ENCODE peak calls at places on chromosomes 4 and X, in four cellular contexts. K is GM12878, D is HepG2, I is K562. Z is an unnamed sample.
A peak's percentile ranks its signal among the peaks of the same experiment; 100 is the strongest.

GRCh38 chr4:18980516-18981233 is 959.1 kb upstream of the LCORL start:
- DNase-seq in D (no peak), K (peak; percentile 19), I (no peak), Z (no peak)

GRCh38 chr4:153781717-153782416 is 7.0 kb downstream of the SFRP2 start:
- DNase-seq in D (no peak), I (no peak), K (no peak), Z (peak; percentile 38)

GRCh38 chr4:183960021-183960420 is 54.9 kb downstream of the STOX2 start:
- DNase-seq in D (no peak), K (no peak), I (peak; percentile 17), Z (peak; percentile 21)

GRCh38 chr4:155624478-155624877 is 42.2 kb upstream of the GUCY1A1 start:
- DNase-seq in D (no peak), I (no peak), K (no peak), Z (no peak)

GRCh38 chr4:31175242-31175910 is 455.2 kb downstream of the PCDH7 start:
- DNase-seq in I (no peak), D (no peak), K (no peak), Z (no peak)

GRCh38 chrX:132406106-132406505 is 82.7 kb downstream of the MBNL3 start:
- DNase-seq in D (no peak), I (no peak), K (no peak), Z (no peak)

GRCh38 chr4:160319221-160319867 is 1216.5 kb downstream of the RAPGEF2 start:
- DNase-seq in D (no peak), I (no peak), K (no peak), Z (no peak)

GRCh38 chr4:77797239-77797638 is 21.9 kb downstream of the CNOT6L start:
- DNase-seq in D (peak; percentile 30), I (no peak), K (no peak), Z (no peak)

GRCh38 chr4:13541176-13541604 is 3.1 kb downstream of the NKX3-2 start:
- DNase-seq in K (no peak), I (no peak), D (no peak), Z (no peak)

GRCh38 chr4:14178421-14178820 is 550.9 kb upstream of the BOD1L1 start:
- DNase-seq in K (peak; percentile 61), D (no peak), I (no peak), Z (no peak)

GRCh38 chrX:148723551-148723950 is 223.1 kb downstream of the AFF2 start:
- DNase-seq in K (no peak), D (no peak), I (no peak), Z (no peak)

GRCh38 chr4:188781655-188782054 is 642.4 kb downstream of the TRIML1 start:
- DNase-seq in D (peak; percentile 1), I (no peak), K (no peak), Z (peak; percentile 39)

GRCh38 chrX:40485973-40486372 is 94.8 kb upstream of the ATP6AP2 start:
- DNase-seq in K (no peak), I (no peak), D (no peak), Z (no peak)

GRCh38 chr4:30268370-30268769 is 451.8 kb upstream of the PCDH7 start:
- DNase-seq in D (no peak), I (no peak), K (no peak), Z (no peak)

GRCh38 chr4:139528377-139529005 is 27.5 kb downstream of the SETD7 start:
- DNase-seq in D (no peak), I (no peak), K (peak; percentile 11), Z (no peak)

GRCh38 chr4:24604558-24605214 is 20.3 kb upstream of the DHX15 start:
- DNase-seq in K (no peak), D (no peak), I (no peak), Z (no peak)

GRCh38 chrX:125709532-125709931 is 389.9 kb downstream of the TEX13C start:
- DNase-seq in D (no peak), I (no peak), K (no peak), Z (no peak)

GRCh38 chr4:7428261-7429068 is 6.3 kb downstream of the PSAPL1 start:
- DNase-seq in K (no peak), I (no peak), D (no peak), Z (peak; percentile 41)

GRCh38 chr4:88318751-88319350 is 34.5 kb upstream of the PPM1K start:
- DNase-seq in D (no peak), I (no peak), K (no peak), Z (no peak)

GRCh38 chrX:75337525-75337924 is 63.6 kb downstream of the UPRT start:
- DNase-seq in K (no peak), D (no peak), I (no peak), Z (no peak)

GRCh38 chrX:1205681-1206611 is 6.5 kb downstream of the CRLF2 start:
- DNase-seq in I (no peak), K (no peak), D (no peak), Z (no peak)

GRCh38 chrX:17411189-17411588 is 36.2 kb downstream of the NHS start:
- DNase-seq in I (no peak), K (no peak), D (no peak), Z (no peak)

GRCh38 chr4:75289843-75290616 is 224.2 kb downstream of the RCHY1 start:
- DNase-seq in K (peak; percentile 23), D (peak; percentile 20), I (no peak), Z (peak; percentile 53)

GRCh38 chrX:24243692-24244091 is 70.2 kb downstream of the SUPT20HL2 start:
- DNase-seq in I (no peak), K (no peak), D (no peak), Z (no peak)

GRCh38 chr4:68906238-68907137 is 45.1 kb downstream of the UGT2A3 start:
- DNase-seq in I (no peak), K (no peak), D (no peak), Z (peak; percentile 54)

GRCh38 chr4:108850407-108850709 is 87.5 kb upstream of the ETNPPL start:
- DNase-seq in K (no peak), I (peak; percentile 11), D (no peak), Z (no peak)

GRCh38 chr4:109465065-109465464 is 31.4 kb downstream of the SEC24B start:
- DNase-seq in D (no peak), K (no peak), I (no peak), Z (no peak)

GRCh38 chr4:6668391-6668790 is 25.3 kb upstream of the S100P start:
- DNase-seq in K (no peak), D (no peak), I (no peak), Z (no peak)

GRCh38 chrX:15988661-15989603 is 134.3 kb upstream of the AP1S2 start:
- DNase-seq in D (no peak), I (no peak), K (no peak), Z (no peak)

GRCh38 chrX:54633641-54634040 is 103.6 kb downstream of the GNL3L start:
- DNase-seq in D (no peak), K (no peak), I (no peak), Z (peak; percentile 29)

GRCh38 chrX:1393871-1394615 is 2.1 kb upstream of the SLC25A6 start:
- DNase-seq in K (no peak), I (no peak), D (no peak), Z (no peak)

GRCh38 chr4:174222266-174222872 is 61.1 kb downstream of the FBXO8 start:
- DNase-seq in K (no peak), D (peak; percentile 16), I (peak; percentile 37), Z (no peak)

GRCh38 chr4:75633846-75634245 is 3.5 kb upstream of the CDKL2 start:
- DNase-seq in D (no peak), K (no peak), I (no peak), Z (no peak)

DNA sequence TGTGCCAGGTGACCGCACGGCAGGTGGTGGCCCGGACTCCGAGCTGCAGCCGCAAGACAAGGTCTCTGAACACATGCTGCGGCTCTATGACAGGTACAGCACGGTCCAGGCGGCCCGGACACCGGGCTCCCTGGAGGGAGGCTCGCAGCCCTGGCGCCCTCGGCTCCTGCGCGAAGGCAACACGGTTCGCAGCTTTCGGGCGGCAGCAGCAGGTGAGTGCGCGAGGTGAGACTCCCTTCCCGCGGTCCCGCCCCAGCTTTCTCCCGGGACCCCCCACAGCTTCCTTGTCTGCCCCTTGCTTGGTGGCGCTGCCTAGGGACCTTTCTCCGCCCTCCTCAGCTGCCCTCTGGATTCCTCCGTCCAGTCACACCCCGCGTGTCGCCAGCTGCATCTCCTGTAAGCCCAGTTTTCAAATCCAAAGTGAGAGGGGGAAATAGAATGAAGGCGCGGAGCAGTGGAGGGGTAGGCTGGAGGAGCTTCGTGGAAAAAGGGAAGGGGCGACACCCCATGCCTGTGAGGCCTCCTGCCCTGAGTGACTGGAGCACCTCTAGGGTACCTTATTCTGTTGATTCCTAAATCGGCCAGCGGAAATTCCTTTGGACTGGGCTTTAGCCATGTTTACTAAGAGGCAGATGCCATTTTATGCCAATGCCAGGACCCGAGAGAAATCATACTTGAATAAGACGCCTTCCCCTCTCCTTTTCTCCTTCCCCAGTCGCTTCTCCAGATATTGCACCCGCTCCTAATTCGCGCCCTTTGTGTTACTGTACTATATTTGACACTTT is 1.1 kb downstream of the BMP3 start:
- DNase-seq in I (no peak), D (no peak), K (no peak), Z (peak; percentile 55)
- TF ChIP-seq ATF3 in I (no peak), D (no peak), K (no peak), Z (no peak)

DNA sequence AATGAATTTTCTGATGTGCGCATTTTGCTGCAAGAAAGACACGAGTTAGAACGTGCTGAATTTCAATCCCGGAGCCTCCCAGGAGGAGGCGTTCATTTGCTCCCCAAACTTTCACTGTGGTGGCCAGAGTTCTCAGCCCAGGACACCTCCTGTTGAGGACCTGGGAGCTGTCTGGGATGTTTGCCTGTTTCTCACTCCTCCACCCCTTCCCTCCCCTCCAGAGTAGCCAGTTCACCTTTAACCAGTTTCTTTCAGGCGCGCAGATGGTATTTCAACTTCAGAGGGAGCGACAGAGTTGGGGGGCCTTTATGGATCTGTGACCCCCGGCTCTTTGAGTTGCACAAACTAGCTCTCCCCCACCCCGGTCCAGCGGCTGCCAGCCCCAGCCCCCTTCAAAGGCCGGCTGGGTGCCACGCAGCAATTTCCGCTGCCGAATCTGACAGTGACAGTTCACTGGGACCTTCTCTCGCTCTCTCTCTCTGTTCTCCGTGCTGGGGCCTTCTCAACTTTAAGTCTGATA is 99.9 kb upstream of the STX18 start:
- DNase-seq in I (no peak), K (no peak), D (peak; percentile 78), Z (peak; percentile 36)
- TF ChIP-seq CREM in I (no peak), K (no peak), D (no peak), Z (no peak)

DNA sequence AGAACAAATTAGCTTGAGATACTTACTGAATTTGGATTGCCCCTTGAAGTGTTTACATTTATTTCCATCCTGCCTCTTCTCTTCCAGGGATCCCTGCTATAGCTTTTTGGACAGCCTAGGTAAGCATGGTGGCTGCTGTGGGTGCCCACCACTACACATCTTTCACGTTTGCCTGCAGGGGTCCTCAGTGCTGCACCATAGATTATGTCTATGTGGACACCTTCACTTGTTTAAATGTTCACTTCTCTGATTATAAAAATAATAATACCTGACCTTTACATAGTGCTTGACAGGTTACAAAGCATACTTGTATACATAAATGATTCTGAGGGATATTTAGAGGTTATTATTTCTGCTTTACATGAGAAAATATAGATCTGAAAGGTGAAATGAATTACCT is 67.9 kb upstream of the SLC4A4 start:
- DNase-seq in I (peak; percentile 11), K (no peak), D (peak; percentile 29), Z (peak; percentile 57)
- TF ChIP-seq ATF3 in I (no peak), K (no peak), D (no peak), Z (no peak)

GRCh38 chr4:145098675-145099037 is 545 bp downstream of the ABCE1 start:
- DNase-seq in I (peak; percentile 56), D (peak; percentile 56), K (no peak), Z (no peak)

GRCh38 chr4:145101091-145101490 is 3.0 kb downstream of the ABCE1 start:
- DNase-seq in K (no peak), D (no peak), I (no peak), Z (no peak)

GRCh38 chr4:145097331-145097820 is 620 bp downstream of the ANAPC10 start:
- DNase-seq in K (no peak), D (no peak), I (no peak), Z (no peak)

GRCh38 chr4:145099653-145100052 is 1.5 kb downstream of the ABCE1 start:
- DNase-seq in I (no peak), D (peak; percentile 19), K (no peak), Z (no peak)

GRCh38 chr4:145097821-145098674 is at the start of the genes ABCE1 and ANAPC10:
- DNase-seq in K (peak; percentile 87), D (peak; percentile 94), I (peak; percentile 95), Z (peak; percentile 95)
- TF ChIP-seq CREM in K (peak; percentile 100), D (peak; percentile 99), I (peak; percentile 100), Z (peak; percentile 99)

Z was measured in WTC11.